ENCODE peak calls at places on chromosomes 12 and 14, in four cellular contexts. I is activated gamma-delta T cell treated with Interleukin-2 at 50 U/mL for 16 hours, P is activated T-helper 1 cell treated with Interleukin-2 at 50 U/mL for 16 hours, J is right atrium auricular region. V is an unnamed sample.

GRCh38 chr12:76945867-76946266 is 67.0 kb upstream of the CSRP2 start:
- DNase-seq in I (no peak), P (no peak), J (no peak), V (no peak)

GRCh38 chr12:114869091-114869834 is 185.3 kb upstream of the TBX3 start:
- DNase-seq in P (no peak), J (no peak), I (no peak), V (no peak)

GRCh38 chr12:103546959-103547358 is 40.1 kb upstream of the STAB2 start:
- DNase-seq in J (no peak), I (no peak), P (no peak), V (no peak)

GRCh38 chr14:53180272-53181221 is 27.4 kb upstream of the DDHD1 start:
- DNase-seq in I (peak), J (no peak), P (peak), V (no peak)

GRCh38 chr14:73460691-73461127 is 2.4 kb upstream of the NUMB start:
- DNase-seq in J (peak), P (no peak), I (no peak), V (no peak)

GRCh38 chr12:124961055-124961454 is 27.9 kb downstream of the DHX37 start:
- DNase-seq in I (no peak), P (no peak), J (no peak), V (no peak)

GRCh38 chr14:88688386-88688785 is 104.4 kb downstream of the EML5 start:
- DNase-seq in P (no peak), I (no peak), J (no peak), V (no peak)

GRCh38 chr12:91332305-91332704 is 149.7 kb upstream of the DCN start:
- DNase-seq in J (no peak), I (no peak), P (no peak), V (no peak)

GRCh38 chr14:91273273-91273884 is 28.9 kb upstream of the GPR68 start:
- DNase-seq in I (no peak), P (no peak), J (no peak), V (no peak)

GRCh38 chr12:117100251-117100650 is 1.0 kb upstream of the TESC start:
- DNase-seq in I (no peak), J (no peak), P (no peak), V (no peak)

GRCh38 chr14:32078030-32078793 is 1.1 kb downstream of the ARHGAP5 start:
- DNase-seq in I (no peak), P (peak), J (peak), V (peak)

GRCh38 chr14:66137076-66137475 is 349.1 kb upstream of the CCDC196 start:
- DNase-seq in I (no peak), P (no peak), J (no peak), V (no peak)

GRCh38 chr12:46933947-46934346 is 108.2 kb upstream of the SLC38A4 start:
- DNase-seq in P (no peak), J (no peak), I (no peak), V (no peak)

GRCh38 chr12:113852695-113853490 is 113.2 kb downstream of the RBM19 start:
- DNase-seq in P (no peak), J (no peak), I (no peak), V (no peak)

GRCh38 chr14:96574633-96575191 is 72.5 kb downstream of the PAPOLA start:
- DNase-seq in I (no peak), P (no peak), J (peak), V (peak)

GRCh38 chr14:36300337-36300736 is 20.1 kb downstream of the MBIP start:
- DNase-seq in J (no peak), I (no peak), P (no peak), V (no peak)

GRCh38 chr14:98446508-98446907 is 825.5 kb downstream of the BCL11B start:
- DNase-seq in J (no peak), P (no peak), I (no peak), V (no peak)

GRCh38 chr14:62015248-62015647 is 253.0 kb downstream of the SNAPC1 start:
- DNase-seq in J (no peak), I (no peak), P (no peak), V (no peak)

GRCh38 chr12:126588586-126589249 is 1523.5 kb downstream of the AACS start:
- DNase-seq in I (no peak), J (no peak), P (no peak), V (no peak)

GRCh38 chr12:50066402-50066801 is 9.0 kb downstream of the ASIC1 start:
- DNase-seq in P (no peak), I (no peak), J (no peak), V (no peak)

GRCh38 chr12:117111386-117112267 is 12.4 kb upstream of the TESC start:
- DNase-seq in I (no peak), J (no peak), P (no peak), V (no peak)

GRCh38 chr14:33052899-33053400 is 114.3 kb downstream of the NPAS3 start:
- DNase-seq in P (no peak), J (no peak), I (no peak), V (no peak)

GRCh38 chr12:29066061-29066588 is 83.0 kb upstream of the FAR2 start:
- DNase-seq in P (no peak), I (no peak), J (no peak), V (no peak)

GRCh38 chr12:79388006-79388405 is 302.8 kb downstream of the PAWR start:
- DNase-seq in I (no peak), P (no peak), J (no peak), V (no peak)

GRCh38 chr14:88030079-88030478 is 25.1 kb downstream of the GPR65 start:
- DNase-seq in I (no peak), P (no peak), J (no peak), V (no peak)

GRCh38 chr14:30874120-30874998 is at the start of gene COCH:
- DNase-seq in P (no peak), J (no peak), I (peak), V (no peak)

GRCh38 chr14:72906316-72906715 is 12.4 kb upstream of the DPF3 start:
- DNase-seq in J (no peak), P (no peak), I (no peak), V (no peak)

GRCh38 chr14:60637490-60638452 is 11.5 kb downstream of the SIX1 start:
- DNase-seq in P (no peak), J (no peak), I (no peak), V (no peak)

GRCh38 chr12:57127101-57127709 is 1.1 kb upstream of the LRP1 start:
- DNase-seq in I (peak), P (peak), J (peak), V (peak)

GRCh38 chr14:71169028-71169427 is 261.8 kb downstream of the PCNX1 start:
- DNase-seq in J (no peak), P (no peak), I (no peak), V (no peak)

GRCh38 chr14:52029881-52030280 is 39.0 kb downstream of the NID2 start:
- DNase-seq in I (no peak), J (no peak), P (no peak), V (no peak)

GRCh38 chr14:103607822-103608221 is 21.2 kb upstream of the KLC1 start:
- DNase-seq in J (no peak), I (no peak), P (no peak), V (no peak)

GRCh38 chr12:20374775-20375174 is 6.4 kb downstream of the PDE3A start:
- DNase-seq in P (no peak), J (no peak), I (no peak), V (no peak)

GRCh38 chr14:91115986-91116385 is 2.1 kb downstream of the DGLUCY start:
- DNase-seq in I (no peak), P (no peak), J (no peak), V (no peak)

GRCh38 chr14:71183856-71184255 is 276.6 kb downstream of the PCNX1 start:
- DNase-seq in P (no peak), J (no peak), I (no peak), V (no peak)

GRCh38 chr12:110176745-110177144 is 52.6 kb downstream of the IFT81 start:
- DNase-seq in I (no peak), P (no peak), J (no peak), V (no peak)

GRCh38 chr12:130712346-130713065 is 3.6 kb downstream of the RIMBP2 start:
- DNase-seq in P (no peak), J (no peak), I (no peak), V (no peak)

GRCh38 chr12:25195056-25195971 is at the start of the genes DNAI7 and ETFRF1:
- DNase-seq in P (peak), I (peak), J (peak), V (peak)

GRCh38 chr14:22981090-22982012 is 1.0 kb downstream of the AJUBA start:
- DNase-seq in P (no peak), I (no peak), J (no peak), V (no peak)

V was measured in ureter.